ENCODE peak calls at places on chromosomes 16 and 17, in six cellular contexts. One of them, this sample, is unnamed.

GRCh38 chr16:35752773-35753558 is 2293.6 kb downstream of the TP53TG3F start:
- DNase-seq in Calu3: no peak
- DNase-seq in NCI-H524: no peak
- DNase-seq in T-helper 1 cell: no peak
- DNase-seq in left colon: no peak
- DNase-seq in SJCRH30: no peak
- DNase-seq in this sample: no peak

GRCh38 chr17:82025401-82026107 is 2.4 kb downstream of the LRRC45 start:
- DNase-seq in Calu3: no peak
- DNase-seq in NCI-H524: no peak
- DNase-seq in T-helper 1 cell: no peak
- DNase-seq in left colon: no peak
- DNase-seq in SJCRH30: no peak
- DNase-seq in this sample: no peak

GRCh38 chr16:71339481-71340171 is 18.9 kb upstream of the CALB2 start:
- DNase-seq in Calu3: no peak
- DNase-seq in NCI-H524: no peak
- DNase-seq in T-helper 1 cell: no peak
- DNase-seq in left colon: no peak
- DNase-seq in SJCRH30: no peak
- DNase-seq in this sample: no peak

GRCh38 chr16:1024126-1024525 is 42.6 kb downstream of the SOX8 start:
- DNase-seq in Calu3: no peak
- DNase-seq in NCI-H524: peak; percentile 35
- DNase-seq in T-helper 1 cell: no peak
- DNase-seq in left colon: no peak
- DNase-seq in SJCRH30: no peak
- DNase-seq in this sample: no peak

GRCh38 chr16:56603589-56603988 is 4.8 kb upstream of the MT2A start:
- DNase-seq in Calu3: peak; percentile 66
- DNase-seq in NCI-H524: peak; percentile 79
- DNase-seq in T-helper 1 cell: no peak
- DNase-seq in left colon: peak; percentile 48
- DNase-seq in SJCRH30: peak; percentile 52
- DNase-seq in this sample: peak; percentile 61

GRCh38 chr16:967546-968295 is 3.1 kb downstream of the LMF1 start:
- DNase-seq in Calu3: no peak
- DNase-seq in NCI-H524: no peak
- DNase-seq in T-helper 1 cell: no peak
- DNase-seq in left colon: no peak
- DNase-seq in SJCRH30: no peak
- DNase-seq in this sample: no peak

GRCh38 chr16:88821168-88821850 is 9.6 kb upstream of the APRT start:
- DNase-seq in Calu3: no peak
- DNase-seq in NCI-H524: no peak
- DNase-seq in T-helper 1 cell: no peak
- DNase-seq in left colon: no peak
- DNase-seq in SJCRH30: no peak
- DNase-seq in this sample: no peak

GRCh38 chr16:13148836-13149235 is 247.4 kb downstream of the SHISA9 start:
- DNase-seq in Calu3: no peak
- DNase-seq in NCI-H524: peak; percentile 85
- DNase-seq in T-helper 1 cell: no peak
- DNase-seq in left colon: no peak
- DNase-seq in SJCRH30: peak; percentile 38
- DNase-seq in this sample: no peak

GRCh38 chr17:63859257-63859656 is 14.2 kb downstream of the CSH2 start:
- DNase-seq in Calu3: no peak
- DNase-seq in NCI-H524: no peak
- DNase-seq in T-helper 1 cell: no peak
- DNase-seq in left colon: no peak
- DNase-seq in SJCRH30: no peak
- DNase-seq in this sample: no peak

GRCh38 chr17:16926591-16927451 is 45.1 kb downstream of the TNFRSF13B start:
- DNase-seq in Calu3: no peak
- DNase-seq in NCI-H524: peak; percentile 71
- DNase-seq in T-helper 1 cell: no peak
- DNase-seq in left colon: peak; percentile 10
- DNase-seq in SJCRH30: peak; percentile 71
- DNase-seq in this sample: no peak

GRCh38 chr16:49671325-49671724 is 184.6 kb downstream of the ZNF423 start:
- DNase-seq in Calu3: no peak
- DNase-seq in NCI-H524: no peak
- DNase-seq in T-helper 1 cell: no peak
- DNase-seq in left colon: no peak
- DNase-seq in SJCRH30: no peak
- DNase-seq in this sample: no peak

GRCh38 chr16:4410335-4411075 is 5.9 kb downstream of the CORO7 start:
- DNase-seq in Calu3: no peak
- DNase-seq in NCI-H524: no peak
- DNase-seq in T-helper 1 cell: no peak
- DNase-seq in left colon: peak; percentile 60
- DNase-seq in SJCRH30: peak; percentile 99
- DNase-seq in this sample: peak; percentile 70

GRCh38 chr17:64777413-64778101 is 115.5 kb upstream of the SMURF2 start:
- DNase-seq in Calu3: no peak
- DNase-seq in NCI-H524: peak; percentile 98
- DNase-seq in T-helper 1 cell: no peak
- DNase-seq in left colon: no peak
- DNase-seq in SJCRH30: peak; percentile 53
- DNase-seq in this sample: no peak

GRCh38 chr16:474420-475122 is 49.1 kb downstream of the RAB11FIP3 start:
- DNase-seq in Calu3: peak; percentile 26
- DNase-seq in NCI-H524: no peak
- DNase-seq in T-helper 1 cell: no peak
- DNase-seq in left colon: peak; percentile 44
- DNase-seq in SJCRH30: no peak
- DNase-seq in this sample: no peak

GRCh38 chr16:502179-502943 is 25.2 kb upstream of the CAPN15 start:
- DNase-seq in Calu3: no peak
- DNase-seq in NCI-H524: no peak
- DNase-seq in T-helper 1 cell: no peak
- DNase-seq in left colon: peak; percentile 81
- DNase-seq in SJCRH30: no peak
- DNase-seq in this sample: no peak

GRCh38 chr17:30950189-30950588 is 20.6 kb upstream of the RNF135 start:
- DNase-seq in Calu3: no peak
- DNase-seq in NCI-H524: no peak
- DNase-seq in T-helper 1 cell: no peak
- DNase-seq in left colon: no peak
- DNase-seq in SJCRH30: no peak
- DNase-seq in this sample: no peak

GRCh38 chr17:73304438-73304837 is 7.4 kb downstream of the CDC42EP4 start:
- DNase-seq in Calu3: no peak
- DNase-seq in NCI-H524: no peak
- DNase-seq in T-helper 1 cell: no peak
- DNase-seq in left colon: no peak
- DNase-seq in SJCRH30: no peak
- DNase-seq in this sample: no peak

GRCh38 chr16:58196898-58197313 is 1.0 kb downstream of the CSNK2A2 start:
- DNase-seq in Calu3: no peak
- DNase-seq in NCI-H524: no peak
- DNase-seq in T-helper 1 cell: no peak
- DNase-seq in left colon: no peak
- DNase-seq in SJCRH30: peak; percentile 33
- DNase-seq in this sample: no peak

GRCh38 chr17:68184816-68185436 is 62.9 kb upstream of the AMZ2 start:
- DNase-seq in Calu3: no peak
- DNase-seq in NCI-H524: no peak
- DNase-seq in T-helper 1 cell: peak; percentile 47
- DNase-seq in left colon: no peak
- DNase-seq in SJCRH30: no peak
- DNase-seq in this sample: no peak

GRCh38 chr16:11160676-11161115 is 95.3 kb downstream of the SOCS1 start:
- DNase-seq in Calu3: no peak
- DNase-seq in NCI-H524: no peak
- DNase-seq in T-helper 1 cell: no peak
- DNase-seq in left colon: no peak
- DNase-seq in SJCRH30: no peak
- DNase-seq in this sample: no peak

GRCh38 chr17:39596543-39597267 is 11.0 kb downstream of the NEUROD2 start:
- DNase-seq in Calu3: no peak
- DNase-seq in NCI-H524: peak; percentile 71
- DNase-seq in T-helper 1 cell: no peak
- DNase-seq in left colon: no peak
- DNase-seq in SJCRH30: no peak
- DNase-seq in this sample: no peak

GRCh38 chr17:64653325-64653984 is 8.7 kb downstream of the SMURF2 start:
- DNase-seq in Calu3: no peak
- DNase-seq in NCI-H524: no peak
- DNase-seq in T-helper 1 cell: no peak
- DNase-seq in left colon: no peak
- DNase-seq in SJCRH30: no peak
- DNase-seq in this sample: no peak

GRCh38 chr17:28357061-28357900 is at the start of gene POLDIP2:
- DNase-seq in Calu3: peak; percentile 96
- DNase-seq in NCI-H524: peak; percentile 98
- DNase-seq in T-helper 1 cell: peak; percentile 93
- DNase-seq in left colon: peak; percentile 94
- DNase-seq in SJCRH30: peak; percentile 97
- DNase-seq in this sample: peak; percentile 97

GRCh38 chr17:48569676-48570324 is 8.3 kb downstream of the HOXB4 start:
- DNase-seq in Calu3: no peak
- DNase-seq in NCI-H524: peak; percentile 17
- DNase-seq in T-helper 1 cell: no peak
- DNase-seq in left colon: no peak
- DNase-seq in SJCRH30: no peak
- DNase-seq in this sample: no peak

GRCh38 chr16:2365895-2366294 is 25.4 kb upstream of the ABCA3 start:
- DNase-seq in Calu3: no peak
- DNase-seq in NCI-H524: peak; percentile 64
- DNase-seq in T-helper 1 cell: no peak
- DNase-seq in left colon: no peak
- DNase-seq in SJCRH30: peak; percentile 9
- DNase-seq in this sample: no peak

This sample was measured in stomach.